ENCODE peak calls at places on chromosomes 2 and 18, in eight cellular contexts. One of them, this sample, is unnamed.
A peak's percentile ranks its signal among the peaks of the same experiment; 100 is the strongest.

GRCh38 chr2:241857041-241857541 is 1.6 kb downstream of the PDCD1 start:
- DNase-seq in germinal center: no peak
- DNase-seq in sciatic nerve: no peak
- DNase-seq in GM10248: no peak
- DNase-seq in lower leg skin: no peak
- DNase-seq in amniotic epithelial cell: no peak
- DNase-seq in NAMALWA: no peak
- DNase-seq in stimulated activated CD8-positive, alpha-beta memory T cell treated with anti-CD3 and anti-CD28 coated beads, Interleukin-12 subunit alpha, Interleukin-12 subunit beta, amount 100 ng/mL, for 4 hours: no peak
- DNase-seq in this sample: no peak

GRCh38 chr2:74531666-74532065 is 1.9 kb downstream of the HTRA2 start:
- DNase-seq in amniotic epithelial cell: no peak
- DNase-seq in germinal center: no peak
- DNase-seq in lower leg skin: peak; percentile 8
- DNase-seq in NAMALWA: no peak
- DNase-seq in GM10248: no peak
- DNase-seq in sciatic nerve: no peak
- DNase-seq in stimulated activated CD8-positive, alpha-beta memory T cell treated with anti-CD3 and anti-CD28 coated beads, Interleukin-12 subunit alpha, Interleukin-12 subunit beta, amount 100 ng/mL, for 4 hours: no peak
- DNase-seq in this sample: no peak

GRCh38 chr2:36697424-36698066 is 1.0 kb downstream of the VIT start:
- DNase-seq in stimulated activated CD8-positive, alpha-beta memory T cell treated with anti-CD3 and anti-CD28 coated beads, Interleukin-12 subunit alpha, Interleukin-12 subunit beta, amount 100 ng/mL, for 4 hours: no peak
- DNase-seq in lower leg skin: no peak
- DNase-seq in germinal center: no peak
- DNase-seq in amniotic epithelial cell: peak; percentile 47
- DNase-seq in sciatic nerve: no peak
- DNase-seq in GM10248: no peak
- DNase-seq in NAMALWA: no peak
- DNase-seq in this sample: no peak

GRCh38 chr2:68686178-68686577 is 42.8 kb downstream of the PROKR1 start:
- DNase-seq in amniotic epithelial cell: no peak
- DNase-seq in sciatic nerve: no peak
- DNase-seq in GM10248: no peak
- DNase-seq in NAMALWA: no peak
- DNase-seq in stimulated activated CD8-positive, alpha-beta memory T cell treated with anti-CD3 and anti-CD28 coated beads, Interleukin-12 subunit alpha, Interleukin-12 subunit beta, amount 100 ng/mL, for 4 hours: no peak
- DNase-seq in germinal center: no peak
- DNase-seq in lower leg skin: no peak
- DNase-seq in this sample: no peak

GRCh38 chr2:85448840-85449588 is 30.5 kb downstream of the SH2D6 start:
- DNase-seq in NAMALWA: no peak
- DNase-seq in germinal center: no peak
- DNase-seq in amniotic epithelial cell: peak; percentile 18
- DNase-seq in lower leg skin: no peak
- DNase-seq in GM10248: no peak
- DNase-seq in sciatic nerve: no peak
- DNase-seq in stimulated activated CD8-positive, alpha-beta memory T cell treated with anti-CD3 and anti-CD28 coated beads, Interleukin-12 subunit alpha, Interleukin-12 subunit beta, amount 100 ng/mL, for 4 hours: no peak
- DNase-seq in this sample: no peak

GRCh38 chr2:231124833-231125232 is at the start of gene HTR2B:
- DNase-seq in stimulated activated CD8-positive, alpha-beta memory T cell treated with anti-CD3 and anti-CD28 coated beads, Interleukin-12 subunit alpha, Interleukin-12 subunit beta, amount 100 ng/mL, for 4 hours: no peak
- DNase-seq in lower leg skin: no peak
- DNase-seq in GM10248: no peak
- DNase-seq in NAMALWA: no peak
- DNase-seq in sciatic nerve: no peak
- DNase-seq in amniotic epithelial cell: peak; percentile 35
- DNase-seq in germinal center: no peak
- DNase-seq in this sample: no peak

GRCh38 chr18:59048378-59048777 is 91.3 kb upstream of the SEC11C start:
- DNase-seq in sciatic nerve: no peak
- DNase-seq in amniotic epithelial cell: no peak
- DNase-seq in lower leg skin: no peak
- DNase-seq in germinal center: no peak
- DNase-seq in stimulated activated CD8-positive, alpha-beta memory T cell treated with anti-CD3 and anti-CD28 coated beads, Interleukin-12 subunit alpha, Interleukin-12 subunit beta, amount 100 ng/mL, for 4 hours: no peak
- DNase-seq in GM10248: no peak
- DNase-seq in NAMALWA: no peak
- DNase-seq in this sample: no peak

GRCh38 chr2:105943977-105944376 is 199.3 kb downstream of the NCK2 start:
- DNase-seq in stimulated activated CD8-positive, alpha-beta memory T cell treated with anti-CD3 and anti-CD28 coated beads, Interleukin-12 subunit alpha, Interleukin-12 subunit beta, amount 100 ng/mL, for 4 hours: no peak
- DNase-seq in lower leg skin: no peak
- DNase-seq in germinal center: no peak
- DNase-seq in amniotic epithelial cell: no peak
- DNase-seq in NAMALWA: no peak
- DNase-seq in GM10248: no peak
- DNase-seq in sciatic nerve: no peak
- DNase-seq in this sample: no peak

GRCh38 chr18:59498687-59499086 is 139.6 kb upstream of the LMAN1 start:
- DNase-seq in NAMALWA: no peak
- DNase-seq in sciatic nerve: no peak
- DNase-seq in GM10248: no peak
- DNase-seq in stimulated activated CD8-positive, alpha-beta memory T cell treated with anti-CD3 and anti-CD28 coated beads, Interleukin-12 subunit alpha, Interleukin-12 subunit beta, amount 100 ng/mL, for 4 hours: no peak
- DNase-seq in lower leg skin: no peak
- DNase-seq in germinal center: no peak
- DNase-seq in amniotic epithelial cell: peak; percentile 77
- DNase-seq in this sample: no peak

GRCh38 chr2:134252092-134252775 is 1.6 kb upstream of the MGAT5 start:
- DNase-seq in GM10248: no peak
- DNase-seq in lower leg skin: no peak
- DNase-seq in germinal center: peak; percentile 66
- DNase-seq in NAMALWA: peak; percentile 37
- DNase-seq in stimulated activated CD8-positive, alpha-beta memory T cell treated with anti-CD3 and anti-CD28 coated beads, Interleukin-12 subunit alpha, Interleukin-12 subunit beta, amount 100 ng/mL, for 4 hours: no peak
- DNase-seq in sciatic nerve: no peak
- DNase-seq in amniotic epithelial cell: peak; percentile 15
- DNase-seq in this sample: no peak

GRCh38 chr2:28268386-28268785 is 124.3 kb upstream of the FOSL2 start:
- DNase-seq in germinal center: no peak
- DNase-seq in stimulated activated CD8-positive, alpha-beta memory T cell treated with anti-CD3 and anti-CD28 coated beads, Interleukin-12 subunit alpha, Interleukin-12 subunit beta, amount 100 ng/mL, for 4 hours: no peak
- DNase-seq in lower leg skin: no peak
- DNase-seq in amniotic epithelial cell: peak; percentile 67
- DNase-seq in NAMALWA: no peak
- DNase-seq in GM10248: no peak
- DNase-seq in sciatic nerve: no peak
- DNase-seq in this sample: no peak

This sample was measured in gastrocnemius medialis.